ENCODE peak calls at places on chromosomes 5 and 9, in seven cellular contexts. F is H1, B is ovary, N is SK-N-SH, G is HepG2, Z is tibial nerve, W is K562. T is an unnamed sample. For H3K27me3, the result is how much of the 10 kb centered on the place peaks cover.

GRCh38 chr5:39447968-39448367 is 23.2 kb upstream of the DAB2 start:
- DNase-seq in N (no peak), B (no peak), W (no peak), Z (no peak), F (no peak), G (peak), T (no peak)

GRCh38 chr9:135343733-135344522 is 135.7 kb upstream of the PPP1R26 start:
- DNase-seq in W (peak), B (peak), F (peak), G (peak), N (peak), Z (peak), T (peak)

GRCh38 chr9:129486496-129487306 is 134.2 kb downstream of the C9orf50 start:
- DNase-seq in B (peak), N (peak), G (no peak), W (no peak), Z (peak), F (no peak), T (peak)

GRCh38 chr9:135036861-135037465 is 50.5 kb upstream of the OLFM1 start:
- DNase-seq in N (no peak), G (no peak), W (no peak), B (no peak), F (peak), Z (no peak), T (peak)

GRCh38 chr5:52985306-52985705 is 3.8 kb upstream of the ITGA2 start:
- DNase-seq in G (no peak), N (no peak), W (no peak), Z (no peak), B (no peak), F (no peak), T (no peak)

GRCh38 chr9:2299156-2299842 is 284.2 kb downstream of the SMARCA2 start:
- DNase-seq in B (no peak), Z (no peak), F (peak), G (no peak), N (no peak), W (no peak), T (peak)

GRCh38 chr9:135774239-135774747 is 72.3 kb downstream of the KCNT1 start:
- DNase-seq in Z (no peak), G (no peak), B (no peak), N (no peak), F (no peak), W (no peak), T (no peak)

GRCh38 chr9:134475051-134475790 is 149.0 kb downstream of the RXRA start:
- DNase-seq in W (no peak), B (peak), N (no peak), Z (peak), F (no peak), G (no peak), T (peak)

GRCh38 chr9:27629425-27629824 is 56.1 kb upstream of the C9orf72 start:
- DNase-seq in G (no peak), Z (no peak), B (no peak), F (no peak), N (no peak), W (no peak), T (no peak)

GRCh38 chr5:105840800-105841199 is 1829.9 kb downstream of the EFNA5 start:
- DNase-seq in Z (no peak), F (no peak), B (no peak), W (no peak), N (no peak), G (no peak), T (no peak)

GRCh38 chr9:133584559-133585476 is 24.4 kb downstream of the FAM163B start:
- DNase-seq in B (no peak), N (peak), Z (no peak), W (no peak), F (peak), G (no peak), T (no peak)

GRCh38 chr9:134604834-134605233 is 36.8 kb upstream of the COL5A1 start:
- DNase-seq in Z (peak), F (no peak), N (no peak), G (no peak), W (no peak), B (no peak), T (peak)

DNA sequence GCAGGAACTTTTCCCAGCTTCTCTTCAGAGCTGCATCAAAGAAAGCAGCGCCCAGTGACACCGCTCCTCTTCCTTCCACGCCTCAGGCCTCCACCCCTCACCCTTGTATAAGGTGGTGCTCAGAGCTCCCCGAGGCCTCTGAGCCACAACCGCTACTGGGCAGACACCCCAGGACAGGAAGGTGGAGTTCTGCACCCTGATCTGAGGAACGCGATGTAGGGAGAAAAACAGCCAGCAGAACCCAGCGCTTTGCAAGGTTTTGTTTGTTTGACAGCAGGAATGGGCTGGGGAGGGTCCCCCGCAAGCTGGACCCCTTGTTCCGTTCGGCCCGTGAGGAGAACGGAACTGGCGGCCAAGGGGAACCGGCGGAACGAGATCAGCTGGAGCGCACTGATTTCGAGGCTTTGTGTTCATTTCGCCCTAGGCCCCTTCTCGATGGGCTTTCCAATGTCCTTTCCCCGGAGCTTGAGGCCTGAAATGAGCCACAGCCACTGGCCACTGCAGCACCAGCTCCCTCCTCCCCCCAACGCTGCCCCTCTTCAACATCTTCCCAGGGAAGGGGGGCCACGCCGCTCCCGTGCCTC is 4.1 kb downstream of the EDF1 start:
- DNase-seq in G (no peak), B (peak), W (no peak), Z (no peak), N (no peak), F (no peak), T (no peak)
- H3K27me3 ChIP-seq in G (under half), B (under half), W (under half), Z (under half), N (under half), F (under half), T (under half)

DNA sequence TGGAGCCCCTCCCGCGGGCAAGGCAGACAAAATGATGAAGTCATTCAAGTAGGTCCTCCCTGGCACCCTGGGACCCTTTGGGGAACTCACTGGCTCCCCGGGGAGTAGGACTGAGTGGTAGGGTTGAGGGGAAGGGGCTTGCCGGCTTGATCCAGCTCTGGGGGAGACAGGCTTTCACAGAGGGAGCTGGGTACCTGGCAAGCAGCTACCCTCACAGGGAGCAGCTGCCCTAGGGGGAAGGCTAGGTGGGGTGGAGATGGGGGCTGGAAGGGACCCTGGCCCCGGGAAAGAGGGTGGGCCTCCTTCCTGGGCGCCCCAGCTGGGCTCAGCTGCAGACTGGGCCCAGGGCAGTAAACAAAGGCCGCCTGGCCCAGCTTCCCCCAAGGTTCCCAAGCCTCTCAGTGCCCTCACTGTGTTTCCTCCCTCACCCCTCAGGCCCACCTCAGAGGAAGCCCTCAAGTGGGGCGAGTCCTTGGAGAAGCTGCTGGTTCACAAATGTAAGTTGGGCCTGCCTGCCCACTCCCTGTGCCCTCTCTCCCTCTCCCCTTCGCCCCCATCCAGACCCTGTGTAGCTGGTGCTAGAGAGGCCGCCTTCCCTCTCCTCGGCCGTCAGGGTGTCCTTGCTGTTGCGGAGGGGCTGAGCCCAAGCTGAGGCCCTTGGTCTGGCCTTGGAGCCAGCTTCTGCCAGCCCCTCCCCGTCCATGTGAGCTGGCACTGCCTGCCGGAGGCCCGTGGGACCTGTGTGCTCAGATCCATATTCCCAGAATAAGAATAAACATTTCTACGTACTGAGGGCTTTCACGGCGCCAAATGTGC is 131.2 kb downstream of the RGS3 start:
- DNase-seq in F (no peak), Z (no peak), N (peak), W (no peak), B (no peak), G (no peak), T (peak)
- H3K4me3 ChIP-seq in F (peak), Z (peak), N (peak), W (no peak), B (peak), G (peak), T (peak)

GRCh38 chr5:139638090-139638735 is 9.9 kb upstream of the CXXC5 start:
- DNase-seq in G (no peak), F (peak), W (peak), Z (no peak), N (peak), B (peak), T (peak)
- TF ChIP-seq EP300 in G (no peak), F (no peak), W (no peak), Z (peak), N (no peak), B (no peak), T (no peak)

GRCh38 chr9:34572628-34573027 is 16.9 kb downstream of the CNTFR start:
- DNase-seq in B (no peak), G (no peak), Z (no peak), W (no peak), F (no peak), N (no peak), T (no peak)

GRCh38 chr9:34568783-34569182 is 20.7 kb downstream of the CNTFR start:
- DNase-seq in B (no peak), G (no peak), F (no peak), W (no peak), N (peak), Z (no peak), T (no peak)

GRCh38 chr9:34571180-34571800 is 18.2 kb downstream of the CNTFR start:
- DNase-seq in B (no peak), W (no peak), F (no peak), N (peak), Z (no peak), G (no peak), T (no peak)

GRCh38 chr9:34572092-34572491 is 17.4 kb downstream of the CNTFR start:
- DNase-seq in W (no peak), B (no peak), Z (no peak), F (no peak), G (no peak), N (peak), T (no peak)

GRCh38 chr9:34570422-34571179 is 18.9 kb downstream of the CNTFR start:
- DNase-seq in Z (no peak), N (peak), F (no peak), W (no peak), B (no peak), G (no peak), T (no peak)
- H3K27me3 ChIP-seq in Z (under half), N (under half), F (under half), W (under half), B (under half), G (under half), T (under half)

GRCh38 chr5:127849436-127849835 is 146.2 kb downstream of the CCDC192 start:
- DNase-seq in G (no peak), N (no peak), F (no peak), W (no peak), B (no peak), Z (no peak), T (no peak)
- H3K4me3 ChIP-seq in G (no peak), N (no peak), F (no peak), W (no peak), B (no peak), Z (no peak), T (no peak)

DNA sequence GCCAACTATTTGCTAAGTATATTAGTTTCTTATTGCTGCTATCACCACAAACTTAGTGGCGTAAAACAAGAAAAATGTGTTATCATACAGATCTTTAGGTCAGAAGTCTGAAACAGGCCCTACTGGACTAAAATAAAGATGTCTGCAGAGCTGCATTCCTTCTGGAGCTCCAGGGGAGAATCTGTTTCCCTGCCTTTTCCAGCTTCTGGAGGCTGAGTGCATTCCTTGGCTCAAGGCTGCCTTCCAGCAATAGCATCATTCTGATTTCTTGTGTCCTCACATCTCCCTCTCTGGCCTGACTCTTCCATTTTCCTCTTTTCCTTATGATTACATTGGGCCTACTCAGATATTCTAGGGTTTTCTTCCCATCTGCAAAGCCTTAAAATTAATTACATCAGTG is 15.9 kb downstream of the MAN2A1 start:
- DNase-seq in G (no peak), F (no peak), B (no peak), Z (no peak), W (no peak), N (no peak), T (no peak)
- TF ChIP-seq EP300 in G (no peak), F (no peak), B (no peak), Z (no peak), W (no peak), N (peak), T (no peak)

GRCh38 chr9:83097633-83098032 is 34.7 kb upstream of the RASEF start:
- DNase-seq in B (no peak), W (no peak), G (no peak), F (no peak), Z (no peak), N (no peak), T (no peak)
- H3K27me3 ChIP-seq in B (under half), W (under half), G (under half), F (under half), Z (under half), N (under half), T (under half)

GRCh38 chr5:40678021-40678939 is 1.4 kb upstream of the PTGER4 start:
- DNase-seq in N (no peak), W (no peak), G (no peak), B (no peak), F (no peak), Z (no peak), T (no peak)
- H3K4me3 ChIP-seq in N (no peak), W (no peak), G (no peak), B (peak), F (peak), Z (peak), T (peak)

GRCh38 chr9:128146591-128147120 is 2.6 kb upstream of the LCN2 start:
- DNase-seq in F (no peak), B (peak), N (no peak), W (peak), Z (no peak), G (no peak), T (no peak)

GRCh38 chr9:128144239-128145181 is 4.7 kb upstream of the LCN2 start:
- DNase-seq in Z (no peak), W (peak), F (no peak), G (no peak), N (no peak), B (no peak), T (no peak)

GRCh38 chr9:128143409-128144238 is 5.6 kb upstream of the LCN2 start:
- DNase-seq in Z (no peak), B (no peak), F (no peak), N (no peak), G (no peak), W (peak), T (no peak)

GRCh38 chr9:128145536-128145935 is 3.7 kb upstream of the LCN2 start:
- DNase-seq in W (no peak), F (no peak), Z (no peak), G (no peak), B (no peak), N (no peak), T (no peak)

GRCh38 chr9:128145951-128146351 is 3.3 kb upstream of the LCN2 start:
- DNase-seq in Z (no peak), F (no peak), G (no peak), B (peak), W (no peak), N (no peak), T (no peak)
- TF ChIP-seq EP300 in Z (no peak), F (no peak), G (no peak), B (no peak), W (no peak), N (no peak), T (no peak)